ENCODE peak calls at places on chromosomes 12 and 14, in seven cellular contexts. M is lung; F is T-helper 2 cell; R is GM23338; Z is stimulated activated CD4-positive, alpha-beta T cell treated with anti-CD3 and anti-CD28 coated beads, Interleukin-4, amount 100 ng/mL, for 4 hours; K is SHP77; B is MCF 10A. S is an unnamed sample.

GRCh38 chr14:71478542-71478941 is 453.7 kb upstream of the RGS6 start:
- DNase-seq in M (no peak), F (no peak), R (no peak), Z (no peak), K (no peak), B (no peak), S (no peak)

GRCh38 chr14:64060199-64060545 is 207.4 kb downstream of the SYNE2 start:
- DNase-seq in M (no peak), F (no peak), R (no peak), Z (no peak), K (no peak), B (peak; percentile 76), S (no peak)

GRCh38 chr14:49089078-49089477 is 497.1 kb downstream of the RPS29 start:
- DNase-seq in M (no peak), F (no peak), R (no peak), Z (no peak), K (no peak), B (no peak), S (no peak)

GRCh38 chr12:17809206-17809605 is 280.8 kb downstream of the RERGL start:
- DNase-seq in M (no peak), F (no peak), R (peak; percentile 37), Z (no peak), K (no peak), B (no peak), S (no peak)

GRCh38 chr12:40622246-40622838 is 69.9 kb upstream of the CNTN1 start:
- DNase-seq in M (peak; percentile 41), F (no peak), R (peak; percentile 80), Z (no peak), K (no peak), B (peak; percentile 62), S (no peak)

GRCh38 chr12:48420031-48420775 is 52.2 kb upstream of the ANP32D start:
- DNase-seq in M (no peak), F (no peak), R (peak; percentile 53), Z (no peak), K (no peak), B (no peak), S (no peak)

GRCh38 chr14:104976198-104977007 is 1.8 kb downstream of the AHNAK2 start:
- DNase-seq in M (peak; percentile 85), F (peak; percentile 67), R (peak; percentile 83), Z (peak; percentile 75), K (peak; percentile 87), B (peak; percentile 93), S (no peak)

GRCh38 chr14:68548194-68549056 is 244.4 kb downstream of the ZFP36L1 start:
- DNase-seq in M (peak; percentile 74), F (no peak), R (peak; percentile 15), Z (no peak), K (peak; percentile 78), B (peak; percentile 98), S (peak; percentile 95)

GRCh38 chr12:65823481-65824313 is 586 bp upstream of the HMGA2 start:
- DNase-seq in M (no peak), F (no peak), R (peak; percentile 89), Z (no peak), K (no peak), B (peak; percentile 85), S (no peak)

GRCh38 chr12:51814311-51815088 is 34.0 kb downstream of the FIGNL2 start:
- DNase-seq in M (peak; percentile 65), F (peak; percentile 39), R (peak; percentile 89), Z (peak; percentile 50), K (peak; percentile 72), B (no peak), S (no peak)

GRCh38 chr14:53539489-53540126 is 386.5 kb upstream of the DDHD1 start:
- DNase-seq in M (peak; percentile 76), F (no peak), R (peak; percentile 89), Z (no peak), K (peak; percentile 60), B (peak; percentile 81), S (no peak)

GRCh38 chr12:27177716-27178115 is 66.4 kb upstream of the STK38L start:
- DNase-seq in M (no peak), F (no peak), R (no peak), Z (no peak), K (no peak), B (peak; percentile 46), S (peak; percentile 73)

GRCh38 chr14:100882991-100883788 is 20.3 kb downstream of the RTL1 start:
- DNase-seq in M (no peak), F (no peak), R (no peak), Z (no peak), K (no peak), B (no peak), S (no peak)

GRCh38 chr14:23365353-23366162 is 586 bp upstream of the EFS start:
- DNase-seq in M (no peak), F (no peak), R (peak; percentile 70), Z (no peak), K (no peak), B (no peak), S (no peak)

S was measured in AG04449.